ENCODE peak calls at places on chromosomes 4 and X, in seven cellular contexts. C is activated effector memory CD4-positive, alpha-beta T cell treated with Interleukin-2 at 50 U/mL for 16 hours; L is ACHN; B is lung microvascular endothelial cell; D is activated gamma-delta T cell treated with Interleukin-2 at 50 U/mL for 16 hours; W is T-helper 2 cell; X is mammary epithelial cell. U is an unnamed sample.

GRCh38 chrX:133645977-133646750 is 230.9 kb upstream of the GPC4 start:
- DNase-seq in D (no peak), L (no peak), X (peak; percentile 84), W (no peak), B (no peak), C (no peak), U (no peak)

GRCh38 chr4:148284526-148285193 is 157.6 kb downstream of the NR3C2 start:
- DNase-seq in C (no peak), D (no peak), B (peak; percentile 60), X (no peak), L (no peak), W (no peak), U (no peak)

GRCh38 chr4:89939994-89940393 is 45.3 kb downstream of the MMRN1 start:
- DNase-seq in L (no peak), B (peak; percentile 66), X (no peak), D (no peak), C (no peak), W (no peak), U (no peak)

GRCh38 chr4:186566068-186566467 is 10.7 kb upstream of the MTNR1A start:
- DNase-seq in L (no peak), W (no peak), D (no peak), X (peak; percentile 36), B (no peak), C (no peak), U (no peak)

GRCh38 chr4:94202769-94203168 is 4.9 kb upstream of the SMARCAD1 start:
- DNase-seq in D (no peak), L (no peak), X (no peak), B (no peak), W (no peak), C (no peak), U (no peak)

GRCh38 chr4:139934336-139934735 is 219.6 kb downstream of the MAML3 start:
- DNase-seq in L (no peak), D (no peak), B (peak; percentile 55), X (no peak), W (no peak), C (no peak), U (no peak)

GRCh38 chr4:74501579-74501978 is 56.6 kb downstream of the AREG start:
- DNase-seq in X (peak; percentile 81), W (no peak), D (no peak), B (no peak), C (no peak), L (peak; percentile 43), U (no peak)

GRCh38 chr4:185764880-185765279 is 47.1 kb downstream of the SORBS2 start:
- DNase-seq in L (no peak), D (no peak), X (peak; percentile 40), B (no peak), W (no peak), C (no peak), U (no peak)

GRCh38 chr4:146255463-146255862 is 41.1 kb downstream of the REELD1 start:
- DNase-seq in D (no peak), C (no peak), L (no peak), W (no peak), B (no peak), X (no peak), U (no peak)

GRCh38 chr4:183214912-183215488 is 105.1 kb downstream of the CLDN22 start:
- DNase-seq in X (no peak), D (no peak), W (no peak), B (no peak), C (no peak), L (no peak), U (no peak)

GRCh38 chrX:78327370-78328048 is at the start of gene CYSLTR1:
- DNase-seq in X (no peak), W (no peak), D (no peak), B (no peak), C (no peak), L (no peak), U (no peak)

GRCh38 chr4:13920111-13920875 is 292.8 kb upstream of the BOD1L1 start:
- DNase-seq in X (peak; percentile 99), L (no peak), W (no peak), B (no peak), C (no peak), D (no peak), U (no peak)

U was measured in central memory CD4-positive, alpha-beta T cell.